ENCODE peak calls at places on chromosome 10, in four cellular contexts. I is HCT116, L is stomach, X is breast epithelium. W is an unnamed sample. For H3K27me3, the result is how much of the 10 kb centered on the place peaks cover.

GRCh38 chr10:18473424-18474110 is 177.8 kb downstream of the NSUN6 start:
- DNase-seq in L (no peak), I (no peak), X (no peak), W (no peak)

GRCh38 chr10:50929670-50930069 is 44.2 kb upstream of the A1CF start:
- DNase-seq in I (no peak), X (no peak), L (no peak), W (no peak)

GRCh38 chr10:28327494-28327886 is 24.6 kb upstream of the MPP7 start:
- DNase-seq in I (no peak), X (no peak), L (no peak), W (no peak)

GRCh38 chr10:87842776-87843497 is 20.4 kb downstream of the KLLN start:
- DNase-seq in L (no peak), X (no peak), I (no peak), W (no peak)

GRCh38 chr10:70892631-70893030 is 4.3 kb upstream of the PCBD1 start:
- DNase-seq in L (no peak), I (no peak), X (no peak), W (no peak)

GRCh38 chr10:116000151-116000550 is 272.9 kb downstream of the GFRA1 start:
- DNase-seq in X (no peak), L (no peak), I (no peak), W (no peak)

GRCh38 chr10:113222207-113222606 is 272.2 kb downstream of the TCF7L2 start:
- DNase-seq in X (no peak), L (no peak), I (no peak), W (no peak)

GRCh38 chr10:46556515-46557318 is at the start of gene GPRIN2:
- DNase-seq in X (peak), I (no peak), L (peak), W (peak)

GRCh38 chr10:76422769-76423168 is 991.3 kb downstream of the LRMDA start:
- DNase-seq in X (no peak), L (no peak), I (no peak), W (no peak)

GRCh38 chr10:77016278-77016815 is 621.3 kb downstream of the KCNMA1 start:
- DNase-seq in X (no peak), L (no peak), I (no peak), W (no peak)

GRCh38 chr10:71856619-71857018 is 5.6 kb upstream of the PSAP start:
- DNase-seq in I (no peak), X (no peak), L (no peak), W (no peak)

GRCh38 chr10:6204063-6204340 is 1.3 kb downstream of the PFKFB3 start:
- DNase-seq in X (peak), L (peak), I (no peak), W (no peak)

GRCh38 chr10:18620856-18621255 is 30.5 kb downstream of the NSUN6 start:
- DNase-seq in X (no peak), L (no peak), I (no peak), W (no peak)

GRCh38 chr10:3068201-3068967 is 1.0 kb downstream of the PFKP start:
- DNase-seq in X (peak), I (no peak), L (peak), W (no peak)

GRCh38 chr10:59907537-59907917 is 1.2 kb upstream of the CCDC6 start:
- DNase-seq in X (no peak), L (no peak), I (no peak), W (no peak)

GRCh38 chr10:69321865-69322264 is 43.6 kb downstream of the HK1 start:
- DNase-seq in I (no peak), L (no peak), X (no peak), W (no peak)

GRCh38 chr10:89373916-89374711 is 3.7 kb upstream of the IFIT1B start:
- DNase-seq in X (peak), I (no peak), L (peak), W (no peak)
- TF ChIP-seq POLR2AphosphoS5 in X (peak), I (no peak), L (peak), W (peak)

GRCh38 chr10:92691591-92692084 is 1.9 kb downstream of the HHEX start:
- DNase-seq in X (no peak), I (no peak), L (peak), W (no peak)

GRCh38 chr10:92691042-92691590 is 1.4 kb downstream of the HHEX start:
- DNase-seq in I (no peak), X (no peak), L (no peak), W (no peak)

GRCh38 chr10:92693534-92693893 is 3.8 kb downstream of the HHEX start:
- DNase-seq in X (no peak), L (no peak), I (no peak), W (no peak)

GRCh38 chr10:92692085-92692671 is 2.4 kb downstream of the HHEX start:
- DNase-seq in L (no peak), I (no peak), X (no peak), W (no peak)

GRCh38 chr10:92692697-92693533 is 3.2 kb downstream of the HHEX start:
- DNase-seq in I (no peak), X (no peak), L (no peak), W (no peak)
- H3K27me3 ChIP-seq in I (under half), X (under half), L (under half), W (under half)

GRCh38 chr10:125868372-125868975 is 12.6 kb downstream of the DHX32 start:
- DNase-seq in L (no peak), I (peak), X (no peak), W (no peak)
- TF ChIP-seq POLR2AphosphoS5 in L (peak), I (no peak), X (no peak), W (peak)

GRCh38 chr10:48489099-48489498 is 115.8 kb downstream of the ARHGAP22 start:
- DNase-seq in I (no peak), X (no peak), L (no peak), W (no peak)
- H3K27me3 ChIP-seq in I (under half), X (under half), L (under half), W (under half)

DNA sequence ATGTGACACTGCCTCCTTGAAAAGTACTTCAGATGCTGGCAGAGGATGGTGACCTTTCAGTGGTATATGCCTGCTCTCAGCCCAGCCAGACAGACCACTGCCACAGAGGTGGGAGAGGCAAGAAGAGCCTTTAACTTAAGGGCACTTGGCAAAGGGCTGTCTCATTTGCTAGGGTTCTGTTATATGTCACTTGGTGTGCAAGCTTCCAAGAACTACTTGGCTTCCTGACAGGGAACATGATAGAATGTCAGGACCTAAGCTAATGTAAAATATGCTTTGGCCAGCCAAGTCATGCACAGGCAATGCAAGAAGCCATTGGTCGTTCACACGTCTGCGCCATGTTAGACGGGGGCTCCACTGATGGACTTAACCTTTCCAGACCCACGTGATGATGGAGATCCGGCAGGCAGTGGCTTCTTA is 54.7 kb downstream of the RBM20 start:
- DNase-seq in X (no peak), I (no peak), L (no peak), W (no peak)
- TF ChIP-seq POLR2AphosphoS5 in X (no peak), I (no peak), L (peak), W (no peak)

GRCh38 chr10:129424978-129425377 is 42.1 kb upstream of the MGMT start:
- DNase-seq in I (no peak), L (no peak), X (no peak), W (no peak)
- H3K27me3 ChIP-seq in I (under half), L (under half), X (under half), W (under half)

GRCh38 chr10:22231260-22231659 is 13.4 kb upstream of the EBLN1 start:
- DNase-seq in X (no peak), I (no peak), L (no peak), W (no peak)

GRCh38 chr10:22229756-22230330 is 12.0 kb upstream of the EBLN1 start:
- DNase-seq in X (no peak), L (no peak), I (no peak), W (no peak)

GRCh38 chr10:22228943-22229755 is 11.3 kb upstream of the EBLN1 start:
- DNase-seq in L (peak), X (peak), I (peak), W (peak)

GRCh38 chr10:22228167-22228938 is 10.5 kb upstream of the EBLN1 start:
- DNase-seq in X (no peak), L (no peak), I (no peak), W (no peak)

DNA sequence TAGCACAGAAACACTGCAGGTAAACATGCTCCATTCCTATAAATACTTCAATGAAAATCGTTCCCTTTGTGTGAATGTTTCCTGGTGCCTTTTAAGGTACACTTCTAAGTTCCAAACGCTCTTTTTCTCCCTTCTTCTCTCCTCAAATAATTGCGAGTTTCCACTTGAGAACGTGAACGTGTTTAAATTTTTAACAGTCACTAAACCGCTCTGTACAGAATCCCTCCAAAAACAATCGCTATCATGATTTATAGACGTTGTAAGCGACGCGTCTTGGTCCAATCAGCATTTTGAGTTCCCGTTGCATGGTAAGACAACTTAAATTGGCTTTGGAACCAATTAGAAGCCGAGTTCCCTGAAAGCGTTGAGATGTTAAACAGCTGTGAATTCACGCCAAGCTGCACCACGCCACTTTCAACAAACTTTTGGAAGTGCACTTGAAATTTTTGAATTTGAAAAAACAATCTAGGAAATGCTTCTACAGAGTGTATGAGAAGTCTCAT is 12.6 kb upstream of the EBLN1 start:
- DNase-seq in L (no peak), I (peak), X (no peak), W (no peak)
- TF ChIP-seq POLR2AphosphoS5 in L (peak), I (no peak), X (no peak), W (no peak)

GRCh38 chr10:117218654-117219053 is 21.4 kb downstream of the KCNK18 start:
- DNase-seq in I (no peak), X (no peak), L (no peak), W (no peak)
- H3K27me3 ChIP-seq in I (under half), X (under half), L (under half), W (under half)

DNA sequence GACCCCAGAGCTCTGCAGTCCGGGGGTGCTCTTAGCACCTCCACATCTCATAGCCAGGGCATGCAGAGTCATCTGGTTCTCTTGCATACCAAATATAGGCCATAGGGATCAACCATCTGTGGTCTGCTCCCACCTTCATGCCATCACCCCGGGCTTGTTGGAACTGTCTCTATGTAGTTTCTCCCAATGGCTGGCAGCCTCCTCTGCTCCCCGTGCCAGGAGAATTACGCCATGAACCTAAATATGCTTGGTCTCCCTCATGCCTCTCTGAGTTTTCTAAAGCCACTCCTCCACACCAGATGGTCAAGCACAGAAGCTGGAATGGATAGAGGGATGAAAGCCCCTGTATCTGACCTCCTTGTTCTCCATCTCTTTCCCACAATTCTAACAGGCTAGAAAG is 302.6 kb upstream of the MYO3A start:
- DNase-seq in X (no peak), I (no peak), L (no peak), W (no peak)
- TF ChIP-seq POLR2AphosphoS5 in X (no peak), I (no peak), L (no peak), W (no peak)